ENCODE peak calls at places on chromosome 22, in ten cellular contexts. A is BE2C, Q is colonic mucosa, J is pancreas, E is tibial nerve, C is adrenal gland, K is thoracic aorta, B is endodermal cell, I is cardiac muscle cell, W is lung. F is an unnamed sample. For H3K36me3, the result is how much of the 10 kb centered on the place peaks cover.

GRCh38 chr22:41446057-41446501 is 522 bp downstream of the TOB2 start:
- DNase-seq in A (peak), Q (peak), J (peak), E (no peak), C (peak), K (no peak), B (peak), I (peak), W (peak), F (peak)

GRCh38 chr22:46445771-46446485 is 91.5 kb downstream of the CELSR1 start:
- DNase-seq in A (no peak), Q (no peak), J (no peak), E (no peak), C (no peak), K (no peak), B (peak), I (no peak), W (no peak), F (no peak)

GRCh38 chr22:41612626-41613025 is 8.2 kb downstream of the DESI1 start:
- DNase-seq in A (no peak), Q (no peak), J (no peak), E (no peak), C (no peak), K (no peak), B (no peak), I (no peak), W (no peak), F (no peak)

GRCh38 chr22:31917227-31917921 is 27.0 kb upstream of the YWHAH start:
- DNase-seq in A (no peak), Q (peak), J (peak), E (no peak), C (peak), K (no peak), B (no peak), I (no peak), W (peak), F (no peak)

GRCh38 chr22:44391026-44391425 is 78.3 kb upstream of the SHISAL1 start:
- DNase-seq in A (no peak), Q (no peak), J (no peak), E (no peak), C (no peak), K (no peak), B (peak), I (no peak), W (no peak), F (no peak)

GRCh38 chr22:42974223-42974622 is 40.7 kb downstream of the PACSIN2 start:
- DNase-seq in A (no peak), Q (peak), J (no peak), E (no peak), C (peak), K (no peak), B (no peak), I (no peak), W (no peak), F (no peak)

GRCh38 chr22:35552186-35552842 is 11.7 kb downstream of the RASD2 start:
- DNase-seq in A (peak), Q (peak), J (no peak), E (no peak), C (no peak), K (no peak), B (peak), I (peak), W (no peak), F (no peak)

GRCh38 chr22:30433773-30434172 is 8.2 kb downstream of the MTFP1 start:
- DNase-seq in A (no peak), Q (no peak), J (no peak), E (no peak), C (no peak), K (no peak), B (no peak), I (no peak), W (no peak), F (no peak)

GRCh38 chr22:29359469-29359868 is 28.9 kb downstream of the AP1B1 start:
- DNase-seq in A (peak), Q (peak), J (peak), E (peak), C (peak), K (no peak), B (peak), I (peak), W (peak), F (peak)

GRCh38 chr22:46195487-46196165 is 45.3 kb downstream of the PPARA start:
- DNase-seq in A (no peak), Q (peak), J (no peak), E (no peak), C (peak), K (no peak), B (no peak), I (no peak), W (no peak), F (no peak)

GRCh38 chr22:29636751-29637150 is 33.3 kb downstream of the NF2 start:
- DNase-seq in A (no peak), Q (no peak), J (no peak), E (no peak), C (no peak), K (no peak), B (no peak), I (no peak), W (no peak), F (no peak)

GRCh38 chr22:42747701-42748513 is 27.2 kb upstream of the A4GALT start:
- DNase-seq in A (no peak), Q (no peak), J (no peak), E (no peak), C (no peak), K (no peak), B (no peak), I (peak), W (no peak), F (no peak)

GRCh38 chr22:48442663-48443062 is 1385.0 kb downstream of the BRD1 start:
- DNase-seq in A (no peak), Q (no peak), J (no peak), E (no peak), C (no peak), K (no peak), B (no peak), I (no peak), W (no peak), F (no peak)

GRCh38 chr22:47623056-47623739 is 860.7 kb downstream of the TBC1D22A start:
- DNase-seq in A (no peak), Q (no peak), J (no peak), E (no peak), C (no peak), K (no peak), B (no peak), I (no peak), W (peak), F (no peak)

GRCh38 chr22:42433754-42434153 is 1.6 kb upstream of the NFAM1 start:
- DNase-seq in A (no peak), Q (no peak), J (no peak), E (no peak), C (no peak), K (no peak), B (no peak), I (no peak), W (no peak), F (no peak)

GRCh38 chr22:49646876-49647275 is 180.8 kb downstream of the BRD1 start:
- DNase-seq in A (no peak), Q (no peak), J (no peak), E (no peak), C (no peak), K (no peak), B (no peak), I (no peak), W (no peak), F (no peak)
- H3K36me3 ChIP-seq in A (under half), Q (under half), J (under half), E (under half), C (under half), K (under half), B (under half), I (under half), W (under half), F (under half)

GRCh38 chr22:24494182-24494534 is 974 bp upstream of the UPB1 start:
- DNase-seq in A (no peak), Q (no peak), J (no peak), E (no peak), C (no peak), K (no peak), B (peak), I (no peak), W (no peak), F (no peak)
- H3K4me3 ChIP-seq in A (no peak), Q (no peak), J (peak), E (peak), C (no peak), K (peak), B (no peak), I (no peak), W (no peak), F (peak)

GRCh38 chr22:38513063-38513462 is 7.0 kb upstream of the DDX17 start:
- DNase-seq in A (peak), Q (no peak), J (no peak), E (no peak), C (no peak), K (no peak), B (peak), I (peak), W (no peak), F (no peak)
- TF ChIP-seq CTCF in A (peak), Q (no peak), J (no peak), E (no peak), C (no peak), K (no peak), B (peak), I (no peak), W (no peak), F (no peak)

GRCh38 chr22:20537983-20538382 is 30.6 kb downstream of the MED15 start:
- DNase-seq in A (no peak), Q (no peak), J (no peak), E (no peak), C (no peak), K (no peak), B (no peak), I (no peak), W (no peak), F (no peak)
- H3K36me3 ChIP-seq in A (under half), Q (under half), J (under half), E (under half), C (under half), K (under half), B (half or more), I (under half), W (under half), F (under half)

GRCh38 chr22:23901600-23901999 is 7.4 kb downstream of the MIF start:
- DNase-seq in A (no peak), Q (no peak), J (no peak), E (no peak), C (no peak), K (no peak), B (no peak), I (no peak), W (no peak), F (no peak)
- H3K4me3 ChIP-seq in A (no peak), Q (no peak), J (no peak), E (no peak), C (no peak), K (no peak), B (no peak), I (no peak), W (no peak), F (no peak)

DNA sequence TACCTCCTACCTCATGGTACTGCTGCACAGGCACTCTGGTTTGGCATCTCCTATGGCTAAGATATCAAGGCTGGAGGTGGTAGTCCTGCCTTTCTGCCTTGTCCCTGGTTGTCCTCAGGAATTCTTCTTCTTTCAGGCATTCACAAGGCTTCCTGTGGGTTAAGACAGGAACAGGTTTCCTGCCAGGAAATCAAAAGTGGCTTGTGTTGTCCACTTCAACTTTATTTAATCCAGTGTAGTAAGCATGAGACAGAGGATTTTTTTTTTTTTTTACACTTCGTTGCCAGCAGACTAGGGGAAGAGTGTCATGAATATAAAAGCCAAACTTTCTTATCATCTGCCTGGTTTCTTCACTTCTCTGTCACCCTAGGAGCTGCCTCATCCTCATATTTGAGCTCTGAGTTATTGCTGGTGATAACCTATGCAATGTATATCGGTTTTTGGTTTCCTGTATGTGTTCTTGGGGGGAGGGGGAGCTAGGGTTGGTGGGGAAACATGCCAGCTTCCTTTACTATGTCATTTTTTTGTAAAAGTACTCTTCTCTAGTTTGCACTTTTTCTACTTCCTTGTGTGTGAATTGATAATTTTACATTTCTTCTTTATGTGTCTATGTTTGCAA is 50.2 kb downstream of the XKR3 start:
- DNase-seq in A (no peak), Q (no peak), J (no peak), E (no peak), C (no peak), K (no peak), B (no peak), I (no peak), W (no peak), F (no peak)
- TF ChIP-seq CTCF in A (no peak), Q (no peak), J (no peak), E (no peak), C (no peak), K (no peak), B (no peak), I (no peak), W (no peak), F (no peak)

GRCh38 chr22:21684492-21685163 is 18.8 kb downstream of the PPIL2 start:
- DNase-seq in A (no peak), Q (no peak), J (no peak), E (no peak), C (no peak), K (no peak), B (peak), I (no peak), W (no peak), F (no peak)

GRCh38 chr22:21686193-21686608 is 20.4 kb downstream of the PPIL2 start:
- DNase-seq in A (no peak), Q (no peak), J (no peak), E (no peak), C (no peak), K (no peak), B (no peak), I (no peak), W (no peak), F (no peak)

GRCh38 chr22:21683401-21683811 is 17.6 kb downstream of the PPIL2 start:
- DNase-seq in A (no peak), Q (no peak), J (peak), E (no peak), C (no peak), K (no peak), B (no peak), I (no peak), W (no peak), F (no peak)

GRCh38 chr22:21686634-21687393 is 21.0 kb downstream of the PPIL2 start:
- DNase-seq in A (no peak), Q (no peak), J (peak), E (no peak), C (no peak), K (no peak), B (peak), I (no peak), W (no peak), F (no peak)

GRCh38 chr22:21685164-21685513 is 19.3 kb downstream of the PPIL2 start:
- DNase-seq in A (no peak), Q (no peak), J (no peak), E (no peak), C (no peak), K (no peak), B (no peak), I (no peak), W (no peak), F (no peak)
- H3K36me3 ChIP-seq in A (under half), Q (under half), J (under half), E (under half), C (half or more), K (half or more), B (under half), I (under half), W (under half), F (under half)

DNA sequence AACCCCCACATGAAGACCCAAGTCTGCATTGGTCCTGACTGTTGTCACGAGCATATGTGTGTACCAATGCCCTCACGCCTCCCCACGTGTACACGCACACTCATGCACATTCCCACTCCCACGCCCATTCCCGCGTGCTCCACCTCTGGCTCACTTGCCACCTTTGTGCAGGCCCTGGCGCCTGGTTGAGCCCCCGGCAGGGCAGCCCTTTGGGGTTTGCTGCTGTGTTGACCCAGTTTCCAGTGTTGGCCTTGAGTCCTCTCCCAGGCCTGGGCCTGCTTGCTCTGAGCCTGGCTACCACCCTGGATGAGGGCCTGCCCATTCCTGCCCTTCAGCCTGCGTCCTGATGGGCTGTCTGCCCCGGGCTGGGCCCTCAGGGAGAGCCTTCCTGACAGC is 18.2 kb downstream of the PVALB start:
- DNase-seq in A (no peak), Q (no peak), J (no peak), E (no peak), C (no peak), K (no peak), B (no peak), I (no peak), W (no peak), F (no peak)
- H3K4me3 ChIP-seq in A (no peak), Q (no peak), J (no peak), E (no peak), C (no peak), K (no peak), B (no peak), I (no peak), W (no peak), F (no peak)

GRCh38 chr22:20243176-20243544 is 25.0 kb downstream of the RTN4R start:
- DNase-seq in A (no peak), Q (no peak), J (no peak), E (no peak), C (no peak), K (no peak), B (no peak), I (no peak), W (no peak), F (no peak)
- TF ChIP-seq CTCF in A (no peak), Q (no peak), J (no peak), E (no peak), C (no peak), K (no peak), B (no peak), I (no peak), W (no peak), F (no peak)

GRCh38 chr22:19378362-19378711 is 53.2 kb downstream of the HIRA start:
- DNase-seq in A (no peak), Q (no peak), J (no peak), E (no peak), C (no peak), K (no peak), B (no peak), I (no peak), W (no peak), F (no peak)
- H3K36me3 ChIP-seq in A (half or more), Q (under half), J (under half), E (under half), C (half or more), K (half or more), B (half or more), I (half or more), W (under half), F (under half)